ENCODE peak calls at places on chromosomes 6 and 20, in nine cellular contexts. B is GM12864, X is foreskin fibroblast, W is fibroblast of pulmonary artery, J is left ventricle myocardium inferior, G is pancreas, C is cardiac muscle cell, U is coronary artery, M is heart left ventricle. D is an unnamed sample.
A peak's percentile ranks its signal among the peaks of the same experiment; 100 is the strongest.

GRCh38 chr20:61447950-61448349 is 195.9 kb downstream of the CDH4 start:
- DNase-seq in B (no peak), X (no peak), W (no peak), J (no peak), G (no peak), C (no peak), U (no peak), M (no peak), D (no peak)

GRCh38 chr6:84967389-84967788 is 203.0 kb upstream of the TBX18 start:
- DNase-seq in B (no peak), X (peak; percentile 76), W (peak; percentile 81), J (no peak), G (no peak), C (peak; percentile 31), U (no peak), M (no peak), D (peak; percentile 16)

GRCh38 chr20:47857142-47857993 is 72.1 kb upstream of the SULF2 start:
- DNase-seq in B (no peak), X (no peak), W (peak; percentile 64), J (peak; percentile 46), G (no peak), C (no peak), U (no peak), M (no peak), D (peak; percentile 36)

GRCh38 chr20:14992071-14992654 is 654.8 kb upstream of the FLRT3 start:
- DNase-seq in B (no peak), X (peak; percentile 77), W (peak; percentile 74), J (no peak), G (no peak), C (no peak), U (no peak), M (no peak), D (no peak)

GRCh38 chr20:2658414-2659354 is 5.3 kb downstream of the IDH3B start:
- DNase-seq in B (no peak), X (peak; percentile 59), W (no peak), J (no peak), G (no peak), C (no peak), U (no peak), M (no peak), D (peak; percentile 51)

GRCh38 chr6:4299476-4299875 is 164.1 kb upstream of the ECI2 start:
- DNase-seq in B (no peak), X (no peak), W (peak; percentile 24), J (no peak), G (no peak), C (no peak), U (peak; percentile 33), M (no peak), D (no peak)

GRCh38 chr6:94446120-94446519 is 1026.8 kb upstream of the EPHA7 start:
- DNase-seq in B (no peak), X (no peak), W (no peak), J (no peak), G (no peak), C (no peak), U (no peak), M (no peak), D (no peak)

GRCh38 chr20:46226602-46227001 is 81.7 kb downstream of the CDH22 start:
- DNase-seq in B (no peak), X (peak; percentile 57), W (no peak), J (no peak), G (no peak), C (no peak), U (no peak), M (no peak), D (no peak)

GRCh38 chr6:148523551-148523950 is 180.9 kb downstream of the SASH1 start:
- DNase-seq in B (no peak), X (no peak), W (no peak), J (no peak), G (no peak), C (peak; percentile 44), U (no peak), M (no peak), D (no peak)

GRCh38 chr20:32925481-32926196 is 66.9 kb downstream of the EFCAB8 start:
- DNase-seq in B (no peak), X (no peak), W (no peak), J (no peak), G (no peak), C (no peak), U (no peak), M (no peak), D (no peak)

GRCh38 chr6:35733633-35734032 is 3.2 kb upstream of the ARMC12 start:
- DNase-seq in B (no peak), X (no peak), W (no peak), J (no peak), G (peak; percentile 69), C (no peak), U (no peak), M (no peak), D (no peak)

GRCh38 chr6:154614101-154614500 is 103.6 kb upstream of the CNKSR3 start:
- DNase-seq in B (no peak), X (peak; percentile 65), W (peak; percentile 37), J (no peak), G (no peak), C (no peak), U (no peak), M (no peak), D (no peak)

GRCh38 chr6:22146581-22147468 is 150.0 kb downstream of the PRL start:
- DNase-seq in B (no peak), X (peak; percentile 48), W (peak; percentile 8), J (no peak), G (peak; percentile 60), C (no peak), U (no peak), M (peak; percentile 62), D (peak; percentile 26)

GRCh38 chr6:33823806-33824205 is 20.0 kb upstream of the MLN start:
- DNase-seq in B (no peak), X (no peak), W (no peak), J (no peak), G (no peak), C (no peak), U (no peak), M (no peak), D (no peak)

GRCh38 chr6:129163551-129163950 is 280.6 kb downstream of the LAMA2 start:
- DNase-seq in B (no peak), X (no peak), W (no peak), J (no peak), G (no peak), C (no peak), U (no peak), M (no peak), D (no peak)

DNA sequence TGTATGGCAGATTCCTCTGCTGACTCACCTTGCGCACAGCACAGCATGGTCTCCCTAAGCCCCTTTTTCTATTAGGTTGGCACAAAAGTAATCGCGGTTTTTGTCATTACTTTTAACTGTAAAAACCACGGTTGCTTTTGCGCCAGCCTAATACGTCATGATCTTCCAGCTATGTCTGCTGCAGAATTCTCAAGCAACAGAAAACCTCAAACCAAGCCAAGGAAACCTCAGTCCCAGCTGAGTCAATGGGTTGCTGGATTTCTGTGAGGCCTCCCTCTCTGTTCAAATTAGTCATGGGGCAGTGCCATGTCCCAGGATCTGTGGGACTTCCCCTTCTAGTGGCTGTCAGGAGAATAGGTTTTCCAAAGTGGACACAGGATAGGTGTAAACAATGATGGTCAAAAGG is 15.7 kb upstream of the ENPP1 start:
- DNase-seq in B (no peak), X (peak; percentile 10), W (no peak), J (no peak), G (no peak), C (no peak), U (no peak), M (no peak), D (no peak)
- TF ChIP-seq CTCF in B (no peak), X (no peak), W (no peak), J (no peak), G (no peak), C (no peak), U (no peak), M (no peak), D (no peak)

GRCh38 chr6:138682722-138683521 is 90.6 kb upstream of the CCDC28A start:
- DNase-seq in B (no peak), X (peak; percentile 80), W (peak; percentile 28), J (no peak), G (no peak), C (no peak), U (no peak), M (no peak), D (no peak)
- H3K4me3 ChIP-seq in B (no peak overlapping the region), X (no peak overlapping the region), W (no peak overlapping the region), J (no peak overlapping the region), G (no peak overlapping the region), C (no peak overlapping the region), U (peak overlapping the region; percentile 19), M (no peak overlapping the region), D (no peak overlapping the region)

GRCh38 chr20:31785089-31785488 is 34.1 kb upstream of the MYLK2 start:
- DNase-seq in B (no peak), X (peak; percentile 29), W (no peak), J (no peak), G (no peak), C (no peak), U (no peak), M (no peak), D (no peak)

GRCh38 chr20:31790401-31790800 is 28.8 kb upstream of the MYLK2 start:
- DNase-seq in B (no peak), X (no peak), W (no peak), J (no peak), G (no peak), C (no peak), U (no peak), M (no peak), D (no peak)

DNA sequence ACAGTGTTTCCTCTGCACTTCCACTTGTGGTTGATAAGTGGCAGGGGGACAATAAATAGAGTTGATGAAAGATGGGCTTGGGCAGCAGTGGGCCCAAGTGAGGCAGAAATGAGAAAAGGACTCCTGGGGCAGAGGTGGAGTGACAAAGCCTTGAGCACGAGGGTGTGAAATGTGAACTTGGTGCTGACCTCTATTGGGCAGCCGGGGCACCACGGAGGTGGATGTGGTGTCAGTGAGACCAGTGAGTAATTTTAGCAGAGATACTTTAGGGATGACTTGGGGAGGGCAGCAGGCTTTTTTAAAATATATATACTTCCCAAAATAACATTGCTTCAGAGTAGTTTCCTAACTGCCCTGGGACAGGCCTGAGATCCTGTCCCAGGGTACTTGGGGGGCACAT is 30.6 kb upstream of the MYLK2 start:
- DNase-seq in B (no peak), X (peak; percentile 82), W (no peak), J (no peak), G (no peak), C (peak; percentile 36), U (no peak), M (no peak), D (no peak)
- TF ChIP-seq CTCF in B (no peak), X (no peak), W (peak; percentile 1), J (no peak), G (no peak), C (peak; percentile 25), U (no peak), M (no peak), D (no peak)

DNA sequence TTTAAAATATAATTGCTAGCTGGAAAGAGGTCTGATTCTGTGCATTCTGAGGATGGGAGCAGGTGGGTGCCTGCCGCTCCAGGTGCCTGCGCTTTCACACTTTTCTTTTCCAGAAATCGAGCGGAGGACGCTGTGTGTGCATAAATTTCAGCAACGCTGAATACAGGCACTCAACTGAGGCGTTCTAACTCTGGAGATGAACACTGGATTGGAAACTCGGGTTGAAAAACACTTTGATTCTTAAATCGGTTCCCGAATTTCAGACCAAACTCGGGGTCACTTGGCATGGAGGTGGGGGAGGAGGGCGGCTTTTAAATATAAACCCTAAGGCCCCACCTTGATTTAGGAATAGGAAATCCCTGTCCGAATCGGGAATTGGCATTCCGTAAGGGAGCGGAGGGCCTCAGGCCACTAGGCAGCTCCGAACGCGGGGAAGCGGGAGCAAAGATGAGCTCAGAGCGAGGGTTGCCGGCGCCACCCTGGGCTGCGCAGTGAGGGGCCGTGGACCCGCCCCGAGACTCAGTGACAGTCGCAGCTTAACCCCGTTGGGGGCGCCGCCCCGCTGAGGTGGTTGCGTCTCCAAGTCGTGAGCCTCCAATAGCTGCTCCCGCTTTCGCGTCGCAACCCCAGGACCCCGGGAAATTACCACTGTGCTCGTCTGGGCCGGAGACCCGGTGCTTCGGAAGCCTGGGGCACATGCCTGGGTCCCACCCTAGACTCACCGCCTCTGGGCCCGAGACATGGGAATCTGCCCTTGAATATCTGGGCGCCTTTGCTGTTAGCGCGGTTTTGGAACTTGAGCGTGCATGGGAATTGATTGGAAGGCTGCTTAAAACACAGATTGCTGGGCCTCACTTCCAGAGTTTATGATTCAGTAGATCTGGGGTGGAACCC is 4.5 kb upstream of the SIM1 start:
- DNase-seq in B (no peak), X (no peak), W (no peak), J (no peak), G (peak; percentile 59), C (no peak), U (no peak), M (no peak), D (no peak)
- H3K4me3 ChIP-seq in B (no peak overlapping the region), X (no peak overlapping the region), W (no peak overlapping the region), J (no peak overlapping the region), G (no peak overlapping the region), C (no peak overlapping the region), U (no peak overlapping the region), M (no peak overlapping the region), D (no peak overlapping the region)